ENCODE peak calls at places on chromosomes 3 and 15, in six cellular contexts. X, L, N, H, M and T are unnamed samples. For H3K27me3, the result is how much of the 10 kb centered on the place peaks cover.

GRCh38 chr3:114478806-114479205 is 185.0 kb downstream of the TIGIT start:
- DNase-seq in M (no peak), N (no peak), X (no peak), H (no peak), L (no peak), T (no peak)

GRCh38 chr3:14170569-14171159 is 7.7 kb downstream of the XPC start:
- DNase-seq in N (no peak), X (no peak), M (no peak), H (no peak), L (no peak), T (no peak)

GRCh38 chr3:57596495-57597239 is 477 bp downstream of the ARF4 start:
- DNase-seq in L (peak), N (peak), M (peak), H (peak), X (peak), T (peak)

GRCh38 chr3:191328963-191329653 is at the start of gene CCDC50:
- DNase-seq in M (peak), L (peak), N (peak), X (peak), H (peak), T (peak)

GRCh38 chr3:172549144-172549543 is 25.9 kb upstream of the TNFSF10 start:
- DNase-seq in N (no peak), H (no peak), M (no peak), L (no peak), X (no peak), T (no peak)

GRCh38 chr3:189914799-189915198 is 205.9 kb downstream of the P3H2 start:
- DNase-seq in M (no peak), H (no peak), L (no peak), N (peak), X (no peak), T (peak)

GRCh38 chr3:127800508-127800907 is 21.8 kb downstream of the MGLL start:
- DNase-seq in X (no peak), N (peak), M (no peak), H (no peak), L (no peak), T (peak)

GRCh38 chr3:113088616-113089015 is 97.8 kb downstream of the GTPBP8 start:
- DNase-seq in X (no peak), L (no peak), N (no peak), M (no peak), H (no peak), T (no peak)

GRCh38 chr15:88604972-88605506 is 16.1 kb upstream of the AEN start:
- DNase-seq in L (peak), M (no peak), X (no peak), N (no peak), H (no peak), T (no peak)

GRCh38 chr3:21357241-21357640 is 393.8 kb downstream of the ZNF385D start:
- DNase-seq in M (no peak), H (no peak), L (no peak), X (no peak), N (no peak), T (no peak)

GRCh38 chr15:77021088-77021481 is 26.2 kb downstream of the PSTPIP1 start:
- DNase-seq in M (peak), N (no peak), L (no peak), X (no peak), H (peak), T (peak)

GRCh38 chr3:48595075-48595525 is at the start of gene COL7A1:
- DNase-seq in L (no peak), H (no peak), M (no peak), N (no peak), X (no peak), T (peak)

GRCh38 chr3:129058441-129059194 is 2.0 kb upstream of the GP9 start:
- DNase-seq in N (no peak), L (no peak), X (peak), M (peak), H (peak), T (peak)

GRCh38 chr3:152331018-152331541 is 62.4 kb downstream of the MBNL1 start:
- DNase-seq in L (no peak), M (no peak), H (no peak), X (no peak), N (peak), T (peak)

GRCh38 chr3:101852315-101852714 is 3.0 kb downstream of the NFKBIZ start:
- DNase-seq in H (no peak), X (no peak), L (no peak), M (no peak), N (no peak), T (no peak)

GRCh38 chr15:96893159-96893906 is 562.8 kb downstream of the NR2F2 start:
- DNase-seq in N (peak), X (peak), L (no peak), M (no peak), H (no peak), T (no peak)

GRCh38 chr3:197750863-197751737 is 1.4 kb downstream of the FYTTD1 start:
- DNase-seq in L (peak), H (peak), M (peak), N (peak), X (peak), T (peak)

GRCh38 chr3:52437326-52438103 is 7.4 kb downstream of the SEMA3G start:
- DNase-seq in X (peak), N (no peak), H (no peak), L (no peak), M (no peak), T (peak)

GRCh38 chr3:62678841-62679240 is 196.4 kb downstream of the CADPS start:
- DNase-seq in H (no peak), L (no peak), X (no peak), M (no peak), N (no peak), T (no peak)

GRCh38 chr15:74957301-74958035 is 896 bp upstream of the RPP25 start:
- DNase-seq in H (peak), X (no peak), M (peak), L (no peak), N (no peak), T (peak)

GRCh38 chr15:74954515-74954914 is 2.1 kb downstream of the RPP25 start:
- DNase-seq in X (no peak), N (peak), M (no peak), H (no peak), L (peak), T (peak)

GRCh38 chr15:74956648-74957300 is at the start of gene RPP25:
- DNase-seq in X (peak), N (peak), H (peak), M (peak), L (no peak), T (peak)

GRCh38 chr15:74955796-74956647 is 550 bp downstream of the RPP25 start:
- DNase-seq in L (no peak), N (no peak), M (peak), H (peak), X (peak), T (peak)

GRCh38 chr15:74955017-74955416 is 1.6 kb downstream of the RPP25 start:
- DNase-seq in L (no peak), M (no peak), H (no peak), X (no peak), N (no peak), T (peak)
- H3K27me3 ChIP-seq in L (under half), M (under half), H (under half), X (under half), N (under half), T (under half)

GRCh38 chr15:90641581-90642463 is 75.3 kb upstream of the BLM start:
- DNase-seq in H (peak), N (no peak), L (no peak), M (no peak), X (no peak), T (no peak)

GRCh38 chr15:90638241-90638691 is 78.9 kb upstream of the BLM start:
- DNase-seq in L (peak), N (no peak), H (peak), X (no peak), M (no peak), T (no peak)

GRCh38 chr15:90640862-90641261 is 76.3 kb upstream of the BLM start:
- DNase-seq in X (no peak), H (peak), M (no peak), N (no peak), L (no peak), T (no peak)

GRCh38 chr15:90637693-90638092 is 79.5 kb upstream of the BLM start:
- DNase-seq in L (peak), X (no peak), H (peak), M (no peak), N (no peak), T (no peak)

GRCh38 chr15:90638963-90639362 is 78.2 kb upstream of the BLM start:
- DNase-seq in H (no peak), L (no peak), X (no peak), N (no peak), M (no peak), T (no peak)
- TF ChIP-seq CTCF in H (no peak), L (peak), X (no peak), N (no peak), M (no peak), T (no peak)

GRCh38 chr3:24678021-24678420 is 183.4 kb upstream of the THRB start:
- DNase-seq in M (no peak), X (no peak), L (no peak), N (no peak), H (no peak), T (peak)
- H3K4me3 ChIP-seq in M (no peak), X (no peak), L (no peak), N (peak), H (no peak), T (peak)

GRCh38 chr3:27720899-27721716 is 1.0 kb downstream of the EOMES start:
- DNase-seq in M (no peak), L (no peak), H (no peak), N (no peak), X (peak), T (peak)

GRCh38 chr3:27718459-27718858 is 3.7 kb downstream of the EOMES start:
- DNase-seq in X (no peak), N (no peak), M (no peak), H (no peak), L (no peak), T (peak)

GRCh38 chr3:27717200-27717852 is 4.8 kb downstream of the EOMES start:
- DNase-seq in N (no peak), L (no peak), H (no peak), X (no peak), M (no peak), T (no peak)

GRCh38 chr3:27720029-27720518 is 2.0 kb downstream of the EOMES start:
- DNase-seq in M (no peak), H (no peak), N (no peak), L (no peak), X (no peak), T (no peak)

GRCh38 chr3:27719306-27720003 is 2.7 kb downstream of the EOMES start:
- DNase-seq in X (no peak), L (no peak), M (no peak), N (no peak), H (no peak), T (no peak)
- H3K27me3 ChIP-seq in X (under half), L (half or more), M (under half), N (half or more), H (half or more), T (half or more)

GRCh38 chr3:64214697-64215018 is 10.6 kb downstream of the PRICKLE2 start:
- DNase-seq in X (peak), L (no peak), H (no peak), N (no peak), M (no peak), T (no peak)
- TF ChIP-seq CTCF in X (no peak), L (no peak), H (no peak), N (no peak), M (no peak), T (no peak)

DNA sequence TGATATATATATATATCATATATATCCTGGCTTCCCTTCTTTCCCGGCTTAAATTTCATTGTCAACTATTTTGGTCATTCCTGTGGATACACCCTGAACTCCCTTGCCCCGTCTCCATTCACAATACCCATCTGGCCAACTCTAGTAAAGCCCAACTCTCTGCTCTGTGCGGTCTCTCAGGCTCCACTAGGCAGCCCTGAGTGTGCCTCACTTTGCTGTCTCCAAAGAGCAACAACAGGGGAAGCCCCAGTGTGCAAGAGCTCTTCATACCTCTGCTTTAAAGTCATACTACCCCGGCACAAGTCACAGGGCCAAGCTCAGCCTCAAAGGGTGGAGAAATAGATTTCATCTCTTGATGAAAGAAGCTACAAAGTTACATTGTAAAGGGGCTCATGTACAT is 18.9 kb upstream of the FEM1B start:
- DNase-seq in X (no peak), N (no peak), L (no peak), M (peak), H (no peak), T (no peak)
- H3K4me3 ChIP-seq in X (no peak), N (no peak), L (no peak), M (no peak), H (no peak), T (no peak)

DNA sequence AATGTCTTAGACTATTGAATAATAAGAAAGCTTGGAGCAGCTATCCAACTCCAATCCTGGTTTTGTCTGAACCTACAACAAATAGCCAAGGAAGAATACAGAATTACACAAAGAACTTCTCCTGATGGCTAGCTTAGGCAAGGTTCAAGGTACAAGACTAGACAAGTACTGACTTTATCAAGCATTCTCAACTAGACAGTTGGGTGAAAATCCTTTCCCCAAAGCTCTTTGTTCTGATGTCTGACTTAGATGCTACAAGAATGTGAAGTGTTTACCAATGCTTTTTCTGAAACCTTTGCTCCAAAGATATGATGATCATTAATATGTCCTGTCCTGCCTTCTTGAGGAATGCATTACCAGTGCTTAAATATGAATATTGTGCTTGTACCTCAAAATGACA is 113.8 kb downstream of the ANXA2 start:
- DNase-seq in L (no peak), M (no peak), X (no peak), N (no peak), H (no peak), T (no peak)
- H3K27me3 ChIP-seq in L (under half), M (under half), X (under half), N (under half), H (under half), T (under half)

GRCh38 chr3:59286791-59287531 is 237.1 kb upstream of the CFAP20DC start:
- DNase-seq in H (peak), N (peak), M (no peak), L (no peak), X (peak), T (no peak)
- TF ChIP-seq CTCF in H (no peak), N (no peak), M (no peak), L (no peak), X (no peak), T (no peak)

DNA sequence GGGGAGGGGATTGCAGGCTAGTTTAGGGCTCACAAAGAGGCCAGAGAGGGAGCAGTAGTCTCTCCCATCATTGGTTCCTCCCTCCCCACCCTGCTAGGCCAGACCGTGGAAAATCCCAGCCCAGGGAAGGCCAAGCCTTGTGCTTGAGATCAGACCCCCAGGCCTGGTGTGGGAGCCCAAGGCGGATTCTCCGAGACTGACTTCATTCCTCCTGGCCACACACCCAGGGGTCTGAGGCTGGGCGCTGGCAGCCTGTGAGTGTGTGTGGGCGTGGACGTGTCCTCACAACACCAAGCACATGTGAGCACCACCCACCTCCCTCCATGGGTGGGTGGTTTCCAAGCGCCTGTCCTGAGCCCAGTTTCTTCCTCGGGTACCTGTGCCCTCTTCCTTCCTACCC is 4.1 kb downstream of the LOXL1 start:
- DNase-seq in X (no peak), L (no peak), N (peak), M (peak), H (peak), T (peak)
- H3K4me3 ChIP-seq in X (no peak), L (no peak), N (no peak), M (no peak), H (no peak), T (peak)